ENCODE peak calls at places on chromosomes 3 and 15, in six cellular contexts. S, Y, I, A, E and V are unnamed samples.

GRCh38 chr3:111915905-111916304 is 56.8 kb downstream of the PHLDB2 start:
- DNase-seq in S (peak), Y (no peak), I (no peak), A (no peak), E (no peak), V (no peak)

GRCh38 chr3:192921793-192922192 is 4.1 kb upstream of the MB21D2 start:
- DNase-seq in S (peak), Y (no peak), I (no peak), A (no peak), E (no peak), V (no peak)

GRCh38 chr3:63279000-63279366 is 875 bp downstream of the SYNPR start:
- DNase-seq in S (peak), Y (no peak), I (no peak), A (no peak), E (peak), V (no peak)

GRCh38 chr3:125382323-125382722 is 7.2 kb upstream of the ZNF148 start:
- DNase-seq in S (no peak), Y (no peak), I (no peak), A (no peak), E (no peak), V (no peak)

GRCh38 chr3:87553058-87553457 is 276.7 kb upstream of the POU1F1 start:
- DNase-seq in S (no peak), Y (no peak), I (no peak), A (no peak), E (no peak), V (no peak)

GRCh38 chr3:106068795-106069194 is 200.0 kb upstream of the CBLB start:
- DNase-seq in S (no peak), Y (no peak), I (no peak), A (peak), E (no peak), V (no peak)

GRCh38 chr3:120823156-120823555 is 80.6 kb downstream of the GTF2E1 start:
- DNase-seq in S (no peak), Y (no peak), I (no peak), A (no peak), E (no peak), V (no peak)

GRCh38 chr3:147216143-147216673 is 190.1 kb downstream of the ZIC4 start:
- DNase-seq in S (no peak), Y (no peak), I (no peak), A (no peak), E (no peak), V (no peak)

GRCh38 chr15:100762913-100763627 is 116.6 kb upstream of the ALDH1A3 start:
- DNase-seq in S (no peak), Y (no peak), I (no peak), A (no peak), E (no peak), V (no peak)

GRCh38 chr15:74821790-74822158 is 4.7 kb upstream of the CPLX3 start:
- DNase-seq in S (no peak), Y (no peak), I (no peak), A (no peak), E (no peak), V (no peak)

GRCh38 chr15:62783303-62783957 is 259.1 kb upstream of the TPM1 start:
- DNase-seq in S (no peak), Y (no peak), I (no peak), A (no peak), E (no peak), V (no peak)

GRCh38 chr3:65936908-65937638 is 101.6 kb downstream of the MAGI1 start:
- DNase-seq in S (no peak), Y (no peak), I (peak), A (no peak), E (no peak), V (no peak)

GRCh38 chr3:195708626-195709481 is 11.9 kb upstream of the MUC20 start:
- DNase-seq in S (no peak), Y (no peak), I (peak), A (no peak), E (no peak), V (no peak)

GRCh38 chr3:53242642-53243041 is 13.2 kb downstream of the TKT start:
- DNase-seq in S (no peak), Y (no peak), I (no peak), A (no peak), E (no peak), V (no peak)

GRCh38 chr3:194255252-194256039 is 95.7 kb downstream of the CPN2 start:
- DNase-seq in S (no peak), Y (no peak), I (peak), A (no peak), E (peak), V (peak)

GRCh38 chr3:71551286-71551919 is 32.1 kb downstream of the FOXP1 start:
- DNase-seq in S (no peak), Y (no peak), I (no peak), A (no peak), E (no peak), V (no peak)

GRCh38 chr3:175672119-175672689 is 813.1 kb downstream of the NAALADL2 start:
- DNase-seq in S (no peak), Y (no peak), I (no peak), A (no peak), E (no peak), V (no peak)

GRCh38 chr3:33881181-33882064 is 83.0 kb downstream of the PDCD6IP start:
- DNase-seq in S (no peak), Y (no peak), I (no peak), A (no peak), E (no peak), V (no peak)

GRCh38 chr3:188064831-188065493 is 89.0 kb upstream of the LPP start:
- DNase-seq in S (no peak), Y (no peak), I (no peak), A (no peak), E (no peak), V (no peak)

GRCh38 chr3:43649365-43649968 is 27.7 kb upstream of the ANO10 start:
- DNase-seq in S (peak), Y (no peak), I (no peak), A (no peak), E (no peak), V (no peak)

GRCh38 chr3:99776516-99777209 is 41.0 kb upstream of the CMSS1 start:
- DNase-seq in S (no peak), Y (no peak), I (no peak), A (no peak), E (no peak), V (no peak)

GRCh38 chr3:172305552-172305951 is 142.7 kb downstream of the GHSR start:
- DNase-seq in S (no peak), Y (no peak), I (no peak), A (no peak), E (no peak), V (no peak)

GRCh38 chr3:194381460-194381875 is 11.9 kb upstream of the LRRC15 start:
- DNase-seq in S (no peak), Y (no peak), I (no peak), A (no peak), E (no peak), V (no peak)

GRCh38 chr3:119388577-119388976 is 74.8 kb downstream of the TMEM39A start:
- DNase-seq in S (peak), Y (no peak), I (peak), A (no peak), E (no peak), V (no peak)

GRCh38 chr3:187212705-187213104 is 15.4 kb downstream of the RTP1 start:
- DNase-seq in S (no peak), Y (no peak), I (no peak), A (no peak), E (no peak), V (peak)

GRCh38 chr3:182814419-182815160 is 21.3 kb downstream of the ATP11B start:
- DNase-seq in S (no peak), Y (no peak), I (no peak), A (no peak), E (no peak), V (no peak)

GRCh38 chr3:167110906-167111305 is 269.2 kb downstream of the ZBBX start:
- DNase-seq in S (peak), Y (no peak), I (no peak), A (no peak), E (no peak), V (peak)

DNA sequence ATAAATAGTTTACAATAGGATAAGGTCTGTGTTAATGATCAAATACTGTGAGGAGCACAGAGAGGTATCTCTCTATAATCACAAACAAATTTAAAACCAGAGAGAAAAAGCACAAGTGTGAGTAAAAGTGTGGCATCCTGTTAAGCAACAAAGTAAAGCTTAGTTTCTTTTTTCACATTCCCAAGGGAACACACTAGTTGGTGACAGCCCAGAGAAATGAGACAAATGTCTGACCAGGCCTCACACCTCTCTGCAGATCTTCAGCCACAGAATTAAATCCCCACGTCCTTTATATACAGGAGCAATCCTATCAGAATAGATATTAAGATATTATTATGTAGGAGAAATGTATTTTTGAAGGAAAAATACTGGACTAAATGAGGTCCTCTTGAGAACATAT is 2.7 kb downstream of the FBN1 start:
- DNase-seq in S (no peak), Y (no peak), I (no peak), A (no peak), E (no peak), V (no peak)
- H3K4me3 ChIP-seq in S (no peak), Y (no peak), I (no peak), A (no peak), E (no peak), V (peak)

GRCh38 chr15:70433583-70434288 is 329.6 kb downstream of the UACA start:
- DNase-seq in S (no peak), Y (peak), I (no peak), A (no peak), E (no peak), V (no peak)
- H3K27ac ChIP-seq in S (no peak), Y (no peak), I (no peak), A (peak), E (no peak), V (no peak)

GRCh38 chr3:57402675-57403074 is 110.2 kb upstream of the ASB14 start:
- DNase-seq in S (no peak), Y (no peak), I (no peak), A (no peak), E (no peak), V (no peak)

GRCh38 chr3:57393957-57394356 is 101.5 kb upstream of the ASB14 start:
- DNase-seq in S (no peak), Y (no peak), I (no peak), A (no peak), E (no peak), V (no peak)

GRCh38 chr3:57391767-57392166 is 99.3 kb upstream of the ASB14 start:
- DNase-seq in S (no peak), Y (no peak), I (no peak), A (no peak), E (no peak), V (no peak)

GRCh38 chr3:57397175-57398026 is 104.9 kb upstream of the ASB14 start:
- DNase-seq in S (peak), Y (no peak), I (peak), A (peak), E (peak), V (no peak)
- H3K4me3 ChIP-seq in S (no peak), Y (no peak), I (no peak), A (no peak), E (no peak), V (no peak)

DNA sequence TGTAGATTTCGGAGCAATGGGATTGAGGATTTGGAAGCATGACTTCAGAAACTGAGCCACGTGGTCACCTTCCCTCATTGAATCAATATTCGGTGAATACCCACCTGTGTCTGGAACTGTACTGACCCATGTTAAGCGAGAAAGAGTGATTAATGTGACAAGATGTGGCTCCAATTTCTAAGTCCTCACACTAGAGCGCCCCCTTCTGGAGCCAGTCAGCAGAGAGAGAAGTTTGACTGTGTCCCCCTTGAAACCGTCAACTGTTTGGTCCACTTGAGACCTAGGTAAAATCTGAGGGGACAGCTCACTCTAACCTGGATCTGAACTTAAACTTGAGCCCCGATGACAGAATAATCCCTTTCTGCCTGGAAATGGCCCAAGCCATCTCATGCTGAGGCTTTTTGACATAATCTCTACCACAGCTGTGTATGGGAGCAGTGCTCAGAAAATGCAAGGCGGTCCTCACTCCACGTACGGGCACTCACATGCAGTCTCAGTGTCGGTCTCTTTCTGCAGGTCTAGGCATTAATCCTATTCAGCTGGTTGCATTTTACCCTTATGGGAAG is 47.8 kb upstream of the LIMD1 start:
- DNase-seq in S (peak), Y (no peak), I (no peak), A (no peak), E (peak), V (no peak)
- H3K27ac ChIP-seq in S (no peak), Y (no peak), I (no peak), A (no peak), E (no peak), V (peak)

GRCh38 chr15:31511707-31512310 is 185.2 kb downstream of the KLF13 start:
- DNase-seq in S (peak), Y (no peak), I (no peak), A (no peak), E (no peak), V (no peak)
- H3K4me3 ChIP-seq in S (no peak), Y (no peak), I (no peak), A (no peak), E (no peak), V (no peak)